ENCODE peak calls at places on chromosomes 12 and 14, in ten cellular contexts. One of them, this sample, is unnamed.

GRCh38 chr14:28707814-28708213 is 58.8 kb upstream of the FOXG1 start:
- DNase-seq in anterior cingulate cortex: no peak
- DNase-seq in NCI-H2081: no peak
- DNase-seq in OCI-M1: no peak
- DNase-seq in PC-3: peak; percentile 48
- DNase-seq in psoas muscle: no peak
- DNase-seq in HS-27A: peak; percentile 51
- DNase-seq in activated T-cell treated with anti-CD3 and anti-CD28 coated beads for 24 hours: no peak
- DNase-seq in lung microvascular endothelial cell: no peak
- DNase-seq in NCI-H2029: no peak
- DNase-seq in this sample: no peak

GRCh38 chr12:69555461-69555860 is 29.8 kb upstream of the CCT2 start:
- DNase-seq in anterior cingulate cortex: no peak
- DNase-seq in NCI-H2081: no peak
- DNase-seq in OCI-M1: no peak
- DNase-seq in PC-3: peak; percentile 87
- DNase-seq in psoas muscle: no peak
- DNase-seq in HS-27A: peak; percentile 83
- DNase-seq in activated T-cell treated with anti-CD3 and anti-CD28 coated beads for 24 hours: no peak
- DNase-seq in lung microvascular endothelial cell: no peak
- DNase-seq in NCI-H2029: no peak
- DNase-seq in this sample: peak; percentile 98

GRCh38 chr12:3233813-3234212 is 156.6 kb downstream of the TSPAN9 start:
- DNase-seq in anterior cingulate cortex: no peak
- DNase-seq in NCI-H2081: no peak
- DNase-seq in OCI-M1: no peak
- DNase-seq in PC-3: peak; percentile 3
- DNase-seq in psoas muscle: no peak
- DNase-seq in HS-27A: no peak
- DNase-seq in activated T-cell treated with anti-CD3 and anti-CD28 coated beads for 24 hours: no peak
- DNase-seq in lung microvascular endothelial cell: no peak
- DNase-seq in NCI-H2029: no peak
- DNase-seq in this sample: no peak

GRCh38 chr14:59022144-59022543 is 166.3 kb upstream of the DAAM1 start:
- DNase-seq in anterior cingulate cortex: no peak
- DNase-seq in NCI-H2081: no peak
- DNase-seq in OCI-M1: peak; percentile 22
- DNase-seq in PC-3: peak; percentile 77
- DNase-seq in psoas muscle: no peak
- DNase-seq in HS-27A: no peak
- DNase-seq in activated T-cell treated with anti-CD3 and anti-CD28 coated beads for 24 hours: no peak
- DNase-seq in lung microvascular endothelial cell: peak; percentile 13
- DNase-seq in NCI-H2029: no peak
- DNase-seq in this sample: no peak

GRCh38 chr14:24848427-24848826 is 201.5 kb downstream of the STXBP6 start:
- DNase-seq in anterior cingulate cortex: peak; percentile 2
- DNase-seq in NCI-H2081: no peak
- DNase-seq in OCI-M1: no peak
- DNase-seq in PC-3: peak; percentile 9
- DNase-seq in psoas muscle: no peak
- DNase-seq in HS-27A: peak; percentile 58
- DNase-seq in activated T-cell treated with anti-CD3 and anti-CD28 coated beads for 24 hours: no peak
- DNase-seq in lung microvascular endothelial cell: no peak
- DNase-seq in NCI-H2029: no peak
- DNase-seq in this sample: peak; percentile 76

GRCh38 chr12:89356069-89356665 is 3.9 kb upstream of the DUSP6 start:
- DNase-seq in anterior cingulate cortex: no peak
- DNase-seq in NCI-H2081: no peak
- DNase-seq in OCI-M1: no peak
- DNase-seq in PC-3: no peak
- DNase-seq in psoas muscle: no peak
- DNase-seq in HS-27A: no peak
- DNase-seq in activated T-cell treated with anti-CD3 and anti-CD28 coated beads for 24 hours: no peak
- DNase-seq in lung microvascular endothelial cell: no peak
- DNase-seq in NCI-H2029: no peak
- DNase-seq in this sample: no peak

GRCh38 chr14:89965839-89966238 is 10.1 kb downstream of the TDP1 start:
- DNase-seq in anterior cingulate cortex: no peak
- DNase-seq in NCI-H2081: no peak
- DNase-seq in OCI-M1: no peak
- DNase-seq in PC-3: no peak
- DNase-seq in psoas muscle: no peak
- DNase-seq in HS-27A: no peak
- DNase-seq in activated T-cell treated with anti-CD3 and anti-CD28 coated beads for 24 hours: no peak
- DNase-seq in lung microvascular endothelial cell: no peak
- DNase-seq in NCI-H2029: no peak
- DNase-seq in this sample: peak; percentile 30

GRCh38 chr12:13135336-13136178 is 32.1 kb upstream of the GSG1 start:
- DNase-seq in anterior cingulate cortex: peak; percentile 7
- DNase-seq in NCI-H2081: no peak
- DNase-seq in OCI-M1: no peak
- DNase-seq in PC-3: peak; percentile 97
- DNase-seq in psoas muscle: peak; percentile 69
- DNase-seq in HS-27A: peak; percentile 82
- DNase-seq in activated T-cell treated with anti-CD3 and anti-CD28 coated beads for 24 hours: no peak
- DNase-seq in lung microvascular endothelial cell: no peak
- DNase-seq in NCI-H2029: no peak
- DNase-seq in this sample: peak; percentile 83

GRCh38 chr14:97878727-97879126 is 1081.5 kb downstream of the VRK1 start:
- DNase-seq in anterior cingulate cortex: no peak
- DNase-seq in NCI-H2081: no peak
- DNase-seq in OCI-M1: no peak
- DNase-seq in PC-3: peak; percentile 49
- DNase-seq in psoas muscle: no peak
- DNase-seq in HS-27A: no peak
- DNase-seq in activated T-cell treated with anti-CD3 and anti-CD28 coated beads for 24 hours: no peak
- DNase-seq in lung microvascular endothelial cell: no peak
- DNase-seq in NCI-H2029: no peak
- DNase-seq in this sample: no peak

GRCh38 chr12:106566771-106567170 is 16.0 kb upstream of the RFX4 start:
- DNase-seq in anterior cingulate cortex: no peak
- DNase-seq in NCI-H2081: no peak
- DNase-seq in OCI-M1: no peak
- DNase-seq in PC-3: no peak
- DNase-seq in psoas muscle: no peak
- DNase-seq in HS-27A: no peak
- DNase-seq in activated T-cell treated with anti-CD3 and anti-CD28 coated beads for 24 hours: no peak
- DNase-seq in lung microvascular endothelial cell: no peak
- DNase-seq in NCI-H2029: no peak
- DNase-seq in this sample: no peak

GRCh38 chr12:55849616-55850015 is 6.9 kb upstream of the MMP19 start:
- DNase-seq in anterior cingulate cortex: no peak
- DNase-seq in NCI-H2081: no peak
- DNase-seq in OCI-M1: no peak
- DNase-seq in PC-3: no peak
- DNase-seq in psoas muscle: no peak
- DNase-seq in HS-27A: no peak
- DNase-seq in activated T-cell treated with anti-CD3 and anti-CD28 coated beads for 24 hours: no peak
- DNase-seq in lung microvascular endothelial cell: no peak
- DNase-seq in NCI-H2029: no peak
- DNase-seq in this sample: no peak

GRCh38 chr14:41225433-41225832 is 381.2 kb upstream of the LRFN5 start:
- DNase-seq in anterior cingulate cortex: no peak
- DNase-seq in NCI-H2081: no peak
- DNase-seq in OCI-M1: no peak
- DNase-seq in PC-3: no peak
- DNase-seq in psoas muscle: no peak
- DNase-seq in HS-27A: no peak
- DNase-seq in activated T-cell treated with anti-CD3 and anti-CD28 coated beads for 24 hours: no peak
- DNase-seq in lung microvascular endothelial cell: no peak
- DNase-seq in NCI-H2029: no peak
- DNase-seq in this sample: no peak

GRCh38 chr12:127489055-127489454 is 777.9 kb upstream of the TMEM132C start:
- DNase-seq in anterior cingulate cortex: no peak
- DNase-seq in NCI-H2081: no peak
- DNase-seq in OCI-M1: peak; percentile 93
- DNase-seq in PC-3: no peak
- DNase-seq in psoas muscle: no peak
- DNase-seq in HS-27A: no peak
- DNase-seq in activated T-cell treated with anti-CD3 and anti-CD28 coated beads for 24 hours: no peak
- DNase-seq in lung microvascular endothelial cell: no peak
- DNase-seq in NCI-H2029: no peak
- DNase-seq in this sample: no peak

GRCh38 chr12:113071427-113072112 is 15.0 kb downstream of the DTX1 start:
- DNase-seq in anterior cingulate cortex: peak; percentile 58
- DNase-seq in NCI-H2081: peak; percentile 49
- DNase-seq in OCI-M1: no peak
- DNase-seq in PC-3: no peak
- DNase-seq in psoas muscle: peak; percentile 66
- DNase-seq in HS-27A: no peak
- DNase-seq in activated T-cell treated with anti-CD3 and anti-CD28 coated beads for 24 hours: no peak
- DNase-seq in lung microvascular endothelial cell: no peak
- DNase-seq in NCI-H2029: peak; percentile 22
- DNase-seq in this sample: no peak

GRCh38 chr14:93970967-93971634 is 5.3 kb downstream of the ASB2 start:
- DNase-seq in anterior cingulate cortex: no peak
- DNase-seq in NCI-H2081: no peak
- DNase-seq in OCI-M1: peak; percentile 53
- DNase-seq in PC-3: no peak
- DNase-seq in psoas muscle: no peak
- DNase-seq in HS-27A: no peak
- DNase-seq in activated T-cell treated with anti-CD3 and anti-CD28 coated beads for 24 hours: peak; percentile 50
- DNase-seq in lung microvascular endothelial cell: no peak
- DNase-seq in NCI-H2029: no peak
- DNase-seq in this sample: peak; percentile 18

GRCh38 chr14:75242546-75243273 is 35.9 kb upstream of the FOS start:
- DNase-seq in anterior cingulate cortex: no peak
- DNase-seq in NCI-H2081: no peak
- DNase-seq in OCI-M1: no peak
- DNase-seq in PC-3: peak; percentile 29
- DNase-seq in psoas muscle: peak; percentile 82
- DNase-seq in HS-27A: no peak
- DNase-seq in activated T-cell treated with anti-CD3 and anti-CD28 coated beads for 24 hours: no peak
- DNase-seq in lung microvascular endothelial cell: no peak
- DNase-seq in NCI-H2029: no peak
- DNase-seq in this sample: peak; percentile 87

GRCh38 chr14:92686763-92687427 is 61.5 kb downstream of the LGMN start:
- DNase-seq in anterior cingulate cortex: peak; percentile 57
- DNase-seq in NCI-H2081: peak; percentile 80
- DNase-seq in OCI-M1: peak; percentile 63
- DNase-seq in PC-3: peak; percentile 74
- DNase-seq in psoas muscle: peak; percentile 80
- DNase-seq in HS-27A: no peak
- DNase-seq in activated T-cell treated with anti-CD3 and anti-CD28 coated beads for 24 hours: peak; percentile 47
- DNase-seq in lung microvascular endothelial cell: peak; percentile 73
- DNase-seq in NCI-H2029: peak; percentile 40
- DNase-seq in this sample: peak; percentile 43

GRCh38 chr12:120229583-120230325 is 28.8 kb upstream of the RPLP0 start:
- DNase-seq in anterior cingulate cortex: no peak
- DNase-seq in NCI-H2081: no peak
- DNase-seq in OCI-M1: no peak
- DNase-seq in PC-3: peak; percentile 83
- DNase-seq in psoas muscle: no peak
- DNase-seq in HS-27A: no peak
- DNase-seq in activated T-cell treated with anti-CD3 and anti-CD28 coated beads for 24 hours: no peak
- DNase-seq in lung microvascular endothelial cell: no peak
- DNase-seq in NCI-H2029: no peak
- DNase-seq in this sample: no peak

GRCh38 chr14:59583755-59584154 is 7.1 kb upstream of the CCDC175 start:
- DNase-seq in anterior cingulate cortex: no peak
- DNase-seq in NCI-H2081: no peak
- DNase-seq in OCI-M1: no peak
- DNase-seq in PC-3: peak; percentile 62
- DNase-seq in psoas muscle: no peak
- DNase-seq in HS-27A: no peak
- DNase-seq in activated T-cell treated with anti-CD3 and anti-CD28 coated beads for 24 hours: no peak
- DNase-seq in lung microvascular endothelial cell: no peak
- DNase-seq in NCI-H2029: no peak
- DNase-seq in this sample: peak; percentile 47

GRCh38 chr12:108333898-108334699 is 5.0 kb downstream of the CMKLR1 start:
- DNase-seq in anterior cingulate cortex: no peak
- DNase-seq in NCI-H2081: no peak
- DNase-seq in OCI-M1: no peak
- DNase-seq in PC-3: peak; percentile 11
- DNase-seq in psoas muscle: peak; percentile 35
- DNase-seq in HS-27A: no peak
- DNase-seq in activated T-cell treated with anti-CD3 and anti-CD28 coated beads for 24 hours: no peak
- DNase-seq in lung microvascular endothelial cell: peak; percentile 18
- DNase-seq in NCI-H2029: no peak
- DNase-seq in this sample: peak; percentile 15

GRCh38 chr12:11553871-11554533 is 95.5 kb upstream of the ETV6 start:
- DNase-seq in anterior cingulate cortex: no peak
- DNase-seq in NCI-H2081: peak; percentile 72
- DNase-seq in OCI-M1: peak; percentile 72
- DNase-seq in PC-3: peak; percentile 68
- DNase-seq in psoas muscle: no peak
- DNase-seq in HS-27A: no peak
- DNase-seq in activated T-cell treated with anti-CD3 and anti-CD28 coated beads for 24 hours: no peak
- DNase-seq in lung microvascular endothelial cell: peak; percentile 65
- DNase-seq in NCI-H2029: peak; percentile 74
- DNase-seq in this sample: peak; percentile 59

GRCh38 chr12:124713436-124714082 is 146.1 kb upstream of the NCOR2 start:
- DNase-seq in anterior cingulate cortex: no peak
- DNase-seq in NCI-H2081: no peak
- DNase-seq in OCI-M1: peak; percentile 77
- DNase-seq in PC-3: no peak
- DNase-seq in psoas muscle: no peak
- DNase-seq in HS-27A: no peak
- DNase-seq in activated T-cell treated with anti-CD3 and anti-CD28 coated beads for 24 hours: peak; percentile 70
- DNase-seq in lung microvascular endothelial cell: peak; percentile 83
- DNase-seq in NCI-H2029: no peak
- DNase-seq in this sample: peak; percentile 89